ENCODE peak calls at places on chromosomes 13 and 19, in five cellular contexts. C is H7, O is uterus, F is IMR-90, Y is mucosa of descending colon. G is an unnamed sample.
A peak's percentile ranks its signal among the peaks of the same experiment; 100 is the strongest.

GRCh38 chr19:51354742-51355148 is 11.4 kb downstream of the ETFB start:
- DNase-seq in C (peak; percentile 88), O (no peak), F (peak; percentile 19), Y (no peak), G (no peak)

GRCh38 chr19:11435833-11436313 is 438 bp downstream of the PRKCSH start:
- DNase-seq in C (peak; percentile 77), O (no peak), F (peak; percentile 31), Y (peak; percentile 63), G (peak; percentile 47)

GRCh38 chr13:79678100-79678499 is 197.1 kb downstream of the NDFIP2 start:
- DNase-seq in C (no peak), O (no peak), F (peak; percentile 44), Y (no peak), G (no peak)

GRCh38 chr19:35151273-35152065 is 3.1 kb upstream of the FXYD5 start:
- DNase-seq in C (peak; percentile 68), O (no peak), F (no peak), Y (no peak), G (no peak)

GRCh38 chr19:44887648-44888047 is 3.4 kb upstream of the TOMM40 start:
- DNase-seq in C (no peak), O (no peak), F (no peak), Y (no peak), G (no peak)

GRCh38 chr19:47226426-47227346 is 4.3 kb downstream of the BBC3 start:
- DNase-seq in C (no peak), O (peak; percentile 82), F (peak; percentile 67), Y (peak; percentile 87), G (peak; percentile 93)

GRCh38 chr13:48829536-48829935 is 146.2 kb upstream of the FNDC3A start:
- DNase-seq in C (no peak), O (no peak), F (no peak), Y (no peak), G (no peak)

GRCh38 chr13:46267166-46267565 is 55.4 kb downstream of the LRRC63 start:
- DNase-seq in C (no peak), O (no peak), F (no peak), Y (no peak), G (no peak)

GRCh38 chr13:62964522-62964921 is 1548.9 kb upstream of the PCDH20 start:
- DNase-seq in C (no peak), O (no peak), F (no peak), Y (no peak), G (no peak)

GRCh38 chr13:94121686-94122085 is 357.8 kb downstream of the DCT start:
- DNase-seq in C (no peak), O (no peak), F (peak; percentile 86), Y (no peak), G (no peak)

GRCh38 chr19:57171551-57172081 is 4.3 kb upstream of the DUXA start:
- DNase-seq in C (peak; percentile 89), O (peak; percentile 19), F (peak; percentile 39), Y (peak; percentile 31), G (no peak)

GRCh38 chr13:39870197-39870746 is 214.8 kb downstream of the COG6 start:
- DNase-seq in C (no peak), O (no peak), F (no peak), Y (no peak), G (no peak)

GRCh38 chr19:45450042-45450380 is 17.8 kb upstream of the FOSB start:
- DNase-seq in C (no peak), O (no peak), F (no peak), Y (no peak), G (no peak)

GRCh38 chr13:43036386-43037220 is 13.2 kb downstream of the DNAJC15 start:
- DNase-seq in C (peak; percentile 14), O (no peak), F (no peak), Y (no peak), G (no peak)

GRCh38 chr19:41278478-41278877 is 14.3 kb downstream of the HNRNPUL1 start:
- DNase-seq in C (no peak), O (no peak), F (no peak), Y (no peak), G (no peak)

GRCh38 chr19:41273076-41273475 is 8.9 kb downstream of the HNRNPUL1 start:
- DNase-seq in C (no peak), O (no peak), F (no peak), Y (no peak), G (no peak)

GRCh38 chr19:41276231-41276630 is 12.1 kb downstream of the HNRNPUL1 start:
- DNase-seq in C (no peak), O (no peak), F (peak; percentile 35), Y (no peak), G (no peak)
- H3K36me3 ChIP-seq in C (peaks cover 87% of the 10 kb centered on the region), O (no peaks in the 10 kb centered on the region), F (peaks cover 83% of the 10 kb centered on the region), Y (peaks cover 43% of the 10 kb centered on the region), G (peaks cover 35% of the 10 kb centered on the region)

DNA sequence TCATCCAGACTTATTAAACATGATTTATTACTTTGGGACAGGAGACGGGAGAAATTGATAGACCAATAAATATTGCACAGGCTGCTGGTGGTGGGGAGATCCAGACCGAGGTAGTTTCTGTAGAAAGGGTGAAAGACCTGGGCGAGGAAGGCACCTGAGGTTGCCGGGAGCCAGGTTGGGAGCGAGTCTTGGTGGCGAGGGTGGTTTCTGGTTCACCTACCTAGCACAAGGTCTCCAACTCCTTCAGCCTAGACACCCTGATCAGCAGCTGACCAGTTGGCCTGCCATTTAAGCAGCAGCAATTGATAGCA is 7.0 kb downstream of the EMP3 start:
- DNase-seq in C (no peak), O (no peak), F (no peak), Y (no peak), G (no peak)
- H3K4me3 ChIP-seq in C (peak overlapping the region; percentile 31), O (peak overlapping the region; percentile 14), F (no peak overlapping the region), Y (peak overlapping the region; percentile 1), G (peak overlapping the region; percentile 4)

GRCh38 chr13:19836472-19836871 is 27.0 kb downstream of the ZMYM5 start:
- DNase-seq in C (no peak), O (no peak), F (peak; percentile 53), Y (no peak), G (no peak)
- H3K36me3 ChIP-seq in C (peaks cover 6% of the 10 kb centered on the region), O (no peaks in the 10 kb centered on the region), F (peaks cover 27% of the 10 kb centered on the region), Y (no peaks in the 10 kb centered on the region), G (no peaks in the 10 kb centered on the region)

GRCh38 chr19:6754653-6755463 is 12.4 kb downstream of the SH2D3A start:
- DNase-seq in C (peak; percentile 22), O (no peak), F (no peak), Y (peak; percentile 46), G (no peak)

GRCh38 chr19:6751189-6751588 is 11.7 kb downstream of the TRIP10 start:
- DNase-seq in C (no peak), O (no peak), F (no peak), Y (no peak), G (no peak)

GRCh38 chr19:6754136-6754535 is 13.1 kb downstream of the SH2D3A start:
- DNase-seq in C (no peak), O (no peak), F (no peak), Y (peak; percentile 62), G (peak; percentile 51)

GRCh38 chr19:6752257-6753177 is 13.0 kb downstream of the TRIP10 start:
- DNase-seq in C (peak; percentile 97), O (no peak), F (no peak), Y (peak; percentile 89), G (peak; percentile 85)

DNA sequence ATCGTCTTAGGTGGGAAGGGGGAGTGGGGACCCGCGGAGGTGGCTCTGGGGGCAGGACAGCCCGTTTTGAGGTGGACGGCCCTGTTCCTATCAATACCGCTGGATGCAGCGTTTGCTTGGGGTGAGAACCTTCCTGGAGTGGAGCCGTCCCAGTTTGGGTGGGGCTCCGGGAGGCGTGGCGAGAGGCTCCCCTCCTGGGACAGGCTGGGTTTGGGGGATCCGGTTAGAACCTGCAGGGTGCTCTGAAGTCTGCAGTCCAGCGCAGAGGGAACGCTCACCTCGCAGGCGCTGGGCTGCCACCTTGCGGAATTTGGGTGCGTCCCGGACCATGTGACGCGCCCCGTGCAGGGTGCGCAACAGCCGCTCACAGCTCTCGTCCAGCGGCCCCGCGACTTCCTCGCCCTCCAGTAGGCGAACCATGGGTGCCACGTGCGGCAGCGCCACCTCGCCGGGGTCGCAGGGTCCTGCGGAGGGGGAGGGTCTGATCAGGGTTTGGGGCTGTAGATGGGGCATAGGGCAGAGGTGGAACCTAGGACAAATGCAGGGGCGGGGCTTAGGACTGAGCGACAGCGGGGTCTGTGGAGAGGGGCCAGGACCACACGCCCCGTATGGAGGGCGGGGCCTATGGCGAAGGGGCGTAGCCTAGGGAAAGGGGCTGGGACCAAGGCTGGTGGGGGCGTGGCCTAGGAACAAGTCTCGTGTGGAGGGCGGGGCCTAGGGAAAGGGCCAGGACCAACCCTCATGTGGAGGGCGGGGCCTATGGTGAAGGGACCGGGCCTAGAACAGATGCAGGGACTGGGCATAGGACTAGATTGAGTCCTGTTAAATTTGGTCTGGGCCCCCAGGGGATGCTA is 13.8 kb downstream of the SH2D3A start:
- DNase-seq in C (peak; percentile 99), O (peak; percentile 84), F (peak; percentile 15), Y (peak; percentile 95), G (peak; percentile 87)
- H3K4me3 ChIP-seq in C (peak overlapping the region; percentile 39), O (peak overlapping the region; percentile 23), F (no peak overlapping the region), Y (no peak overlapping the region), G (peak overlapping the region; percentile 61)

GRCh38 chr13:85558118-85558517 is 241.1 kb downstream of the SLITRK6 start:
- DNase-seq in C (no peak), O (no peak), F (no peak), Y (no peak), G (no peak)

GRCh38 chr13:85562282-85562681 is 236.9 kb downstream of the SLITRK6 start:
- DNase-seq in C (no peak), O (no peak), F (no peak), Y (no peak), G (no peak)

GRCh38 chr13:85557651-85558050 is 241.6 kb downstream of the SLITRK6 start:
- DNase-seq in C (no peak), O (no peak), F (no peak), Y (no peak), G (no peak)
- H3K36me3 ChIP-seq in C (no peaks in the 10 kb centered on the region), O (no peaks in the 10 kb centered on the region), F (no peaks in the 10 kb centered on the region), Y (no peaks in the 10 kb centered on the region), G (no peaks in the 10 kb centered on the region)

GRCh38 chr13:99990045-99990977 is 8.7 kb downstream of the ZIC2 start:
- DNase-seq in C (peak; percentile 74), O (no peak), F (no peak), Y (peak; percentile 27), G (no peak)
- H3K4me3 ChIP-seq in C (peak overlapping the region; percentile 40), O (no peak overlapping the region), F (no peak overlapping the region), Y (no peak overlapping the region), G (no peak overlapping the region)

G was measured in right lobe of liver.